ENCODE peak calls at places on chromosomes 7 and 10, in nine cellular contexts. B is coronary artery, Y is dorsolateral prefrontal cortex, D is AG04449, C is mammary epithelial cell, V is fibroblast of pulmonary artery, L is HCT116, X is kidney epithelial cell, I is cardiac fibroblast. H is an unnamed sample.

GRCh38 chr10:23445591-23445990 is 6.7 kb downstream of the OTUD1 start:
- DNase-seq in L (no peak), I (no peak), Y (no peak), C (no peak), V (no peak), D (no peak), B (no peak), X (no peak), H (no peak)

GRCh38 chr10:43576580-43576979 is 2.2 kb upstream of the ZNF239 start:
- DNase-seq in X (no peak), B (no peak), C (no peak), L (no peak), D (no peak), I (no peak), V (no peak), Y (no peak), H (no peak)

GRCh38 chr10:24720096-24720495 is 3.6 kb downstream of the ARHGAP21 start:
- DNase-seq in B (no peak), D (no peak), Y (no peak), C (peak), L (no peak), I (no peak), X (no peak), V (no peak), H (no peak)

GRCh38 chr10:101095550-101096213 is 33.9 kb downstream of the KAZALD1 start:
- DNase-seq in V (peak), D (no peak), L (peak), Y (peak), B (no peak), X (no peak), C (peak), I (peak), H (peak)

GRCh38 chr7:158832994-158833393 is 3.7 kb upstream of the ESYT2 start:
- DNase-seq in V (no peak), X (no peak), B (no peak), D (no peak), Y (no peak), L (no peak), I (no peak), C (no peak), H (no peak)

GRCh38 chr7:39605087-39605486 is 18.3 kb upstream of the RALA start:
- DNase-seq in C (peak), V (no peak), I (peak), L (no peak), X (no peak), B (no peak), Y (no peak), D (no peak), H (no peak)

GRCh38 chr7:831596-832291 is 532 bp upstream of the SUN1 start:
- DNase-seq in B (no peak), C (peak), Y (no peak), V (peak), I (peak), D (peak), L (peak), X (peak), H (peak)

GRCh38 chr10:71923138-71923692 is 41.0 kb upstream of the CHST3 start:
- DNase-seq in X (no peak), Y (no peak), C (peak), L (no peak), I (no peak), B (no peak), D (no peak), V (no peak), H (no peak)

GRCh38 chr10:14244147-14244546 is 86.6 kb downstream of the FRMD4A start:
- DNase-seq in C (no peak), D (no peak), I (peak), V (no peak), B (no peak), Y (no peak), X (no peak), L (peak), H (no peak)

GRCh38 chr10:1454428-1454827 is 282.9 kb downstream of the ADARB2 start:
- DNase-seq in B (no peak), V (no peak), L (no peak), C (no peak), X (no peak), I (no peak), D (no peak), Y (no peak), H (no peak)

GRCh38 chr10:31659665-31660064 is 269.0 kb downstream of the ARHGAP12 start:
- DNase-seq in I (no peak), C (no peak), B (no peak), L (no peak), D (no peak), X (no peak), Y (no peak), V (no peak), H (no peak)

GRCh38 chr7:55474944-55475911 is 97.1 kb downstream of the VOPP1 start:
- DNase-seq in D (no peak), B (peak), Y (no peak), L (no peak), C (no peak), X (no peak), V (no peak), I (no peak), H (no peak)

GRCh38 chr10:90871279-90871760 is 454 bp upstream of the RPP30 start:
- DNase-seq in D (no peak), L (no peak), C (peak), V (peak), Y (peak), I (peak), B (no peak), X (peak), H (peak)

GRCh38 chr10:1661416-1661815 is 75.9 kb downstream of the ADARB2 start:
- DNase-seq in I (no peak), L (no peak), X (no peak), C (no peak), Y (no peak), B (peak), D (no peak), V (no peak), H (no peak)

GRCh38 chr10:35027567-35027966 is 62.6 kb downstream of the CUL2 start:
- DNase-seq in L (no peak), C (no peak), I (peak), Y (no peak), D (no peak), B (no peak), V (peak), X (no peak), H (peak)

GRCh38 chr7:134726581-134726980 is 52.9 kb upstream of the CALD1 start:
- DNase-seq in B (no peak), V (no peak), L (no peak), Y (peak), D (no peak), X (no peak), C (no peak), I (no peak), H (peak)

GRCh38 chr10:114304566-114305421 is 65.7 kb downstream of the VWA2 start:
- DNase-seq in I (no peak), Y (peak), L (no peak), X (no peak), C (no peak), V (no peak), D (no peak), B (peak), H (no peak)

GRCh38 chr10:14382022-14382421 is 51.3 kb upstream of the FRMD4A start:
- DNase-seq in D (no peak), Y (no peak), X (peak), B (no peak), I (peak), V (peak), C (no peak), L (no peak), H (no peak)

GRCh38 chr10:24723788-24724380 is at the start of gene ARHGAP21:
- DNase-seq in X (no peak), L (no peak), D (no peak), I (peak), C (peak), B (peak), V (peak), Y (peak), H (peak)

GRCh38 chr7:107934991-107935770 is 44.2 kb downstream of the DLD start:
- DNase-seq in B (no peak), I (peak), C (no peak), L (no peak), D (no peak), X (no peak), V (no peak), Y (no peak), H (no peak)

GRCh38 chr7:28292826-28293528 is 112.4 kb upstream of the JAZF1 start:
- DNase-seq in Y (no peak), V (no peak), B (no peak), D (no peak), C (no peak), L (no peak), X (no peak), I (no peak), H (no peak)

GRCh38 chr7:44964384-44964830 is 14.4 kb downstream of the MYO1G start:
- DNase-seq in X (no peak), L (no peak), V (no peak), Y (no peak), C (no peak), I (peak), B (no peak), D (no peak), H (no peak)

GRCh38 chr7:31663072-31663471 is 23.9 kb upstream of the PPP1R17 start:
- DNase-seq in I (no peak), X (no peak), V (no peak), Y (no peak), D (no peak), L (no peak), C (no peak), B (no peak), H (no peak)
- TF ChIP-seq CTCF in I (no peak), X (no peak), V (no peak), Y (no peak), D (no peak), L (no peak), C (no peak), B (no peak), H (no peak)

GRCh38 chr7:130143986-130144618 is 61.1 kb downstream of the TMEM209 start:
- DNase-seq in D (no peak), V (no peak), Y (no peak), C (no peak), X (no peak), L (no peak), B (no peak), I (no peak), H (no peak)
- H3K4me3 ChIP-seq in D (no peak), V (no peak), Y (no peak), C (no peak), X (no peak), L (no peak), B (no peak), I (no peak), H (no peak)

GRCh38 chr7:77935652-77936348 is 137.2 kb downstream of the PHTF2 start:
- DNase-seq in Y (no peak), I (peak), V (peak), X (no peak), C (no peak), D (no peak), L (no peak), B (no peak), H (no peak)
- TF ChIP-seq CTCF in Y (no peak), I (peak), V (peak), X (no peak), C (peak), D (no peak), L (peak), B (no peak), H (no peak)

DNA sequence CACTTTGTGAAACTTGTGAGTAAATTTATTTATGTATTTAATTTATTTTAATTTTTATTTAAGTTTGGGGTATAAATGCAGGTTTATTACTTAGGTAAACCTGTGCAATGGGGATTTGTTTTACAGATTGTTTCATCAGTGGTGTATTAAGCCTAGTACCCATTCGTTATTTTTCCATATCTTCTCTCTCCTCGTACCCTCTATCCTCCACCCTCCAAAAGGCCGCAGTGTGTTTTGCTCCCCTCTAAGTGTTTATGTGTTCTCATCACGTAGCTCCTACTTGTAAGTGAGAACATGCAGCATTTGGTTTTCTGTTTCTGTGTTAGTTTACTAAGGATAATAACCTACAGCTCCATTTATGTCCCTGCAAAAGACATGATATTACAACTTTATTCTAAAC is 145.4 kb upstream of the SMIM30 start:
- DNase-seq in I (no peak), L (no peak), X (no peak), B (no peak), Y (no peak), D (no peak), C (no peak), V (no peak), H (no peak)
- H3K4me3 ChIP-seq in I (no peak), L (peak), X (no peak), B (no peak), Y (no peak), D (no peak), C (no peak), V (no peak), H (no peak)

DNA sequence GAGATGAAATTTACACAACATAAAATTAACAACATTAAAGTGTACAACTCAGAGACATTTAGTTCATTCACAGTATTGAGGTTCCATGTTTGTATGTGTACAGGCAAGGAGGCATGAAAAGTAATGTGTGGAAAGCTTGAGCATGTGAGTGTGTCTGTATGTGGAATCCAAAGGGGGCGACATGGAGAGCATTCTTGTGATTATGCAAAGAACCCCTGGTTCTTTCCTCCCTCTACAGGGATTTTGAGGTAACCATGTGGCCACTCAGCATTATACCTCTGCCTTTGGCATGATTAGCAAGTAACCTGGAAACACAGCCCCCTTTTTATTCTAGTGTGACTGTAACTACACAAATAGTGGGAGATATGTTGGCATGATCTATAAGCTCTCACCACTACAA is 21.0 kb downstream of the OR2F1 start:
- DNase-seq in I (peak), X (no peak), V (no peak), L (peak), C (no peak), D (no peak), B (no peak), Y (no peak), H (no peak)
- TF ChIP-seq CTCF in I (no peak), X (no peak), V (no peak), L (peak), C (no peak), D (no peak), B (no peak), Y (no peak), H (peak)

DNA sequence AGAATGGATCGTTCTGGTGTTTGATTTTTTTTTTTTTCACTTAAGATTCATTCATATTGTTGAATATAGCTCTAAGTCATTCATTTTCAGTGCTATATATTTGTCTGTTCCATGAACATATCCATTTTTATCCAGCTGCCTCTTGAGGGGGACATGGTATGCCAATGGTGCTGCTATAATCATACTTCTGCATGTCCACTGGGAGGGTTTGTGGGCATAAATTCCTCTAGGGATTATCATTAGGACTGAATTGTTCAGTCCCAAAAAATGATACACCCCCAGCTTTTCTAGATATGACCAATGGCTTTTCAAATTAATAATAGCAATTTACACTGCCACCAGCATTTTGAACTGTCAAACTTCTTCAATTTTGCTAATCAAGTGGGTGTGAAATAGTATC is 41.1 kb downstream of the CAV1 start:
- DNase-seq in D (no peak), V (no peak), L (no peak), X (no peak), I (no peak), B (no peak), C (no peak), Y (no peak), H (no peak)
- H3K4me3 ChIP-seq in D (no peak), V (no peak), L (no peak), X (no peak), I (no peak), B (no peak), C (no peak), Y (no peak), H (no peak)

DNA sequence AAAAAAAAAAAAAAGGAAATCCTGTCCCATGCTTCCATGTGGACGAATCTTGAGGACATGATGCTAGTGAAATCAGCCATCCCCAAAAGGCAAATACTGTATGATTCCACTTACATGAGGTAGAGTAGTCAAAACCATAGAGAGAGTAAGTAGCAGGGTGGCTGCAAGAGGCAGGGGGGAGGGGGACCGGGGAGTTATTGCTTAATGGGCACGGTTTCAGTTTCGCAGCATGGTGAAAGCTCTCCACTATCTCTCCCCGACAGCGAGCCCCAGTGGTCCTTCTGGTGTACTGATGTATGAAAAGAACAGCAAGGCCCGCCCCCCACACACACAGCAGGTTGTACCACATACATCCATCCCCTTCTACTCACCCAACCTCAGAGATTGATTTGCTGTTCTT is 32.8 kb downstream of the NOD1 start:
- DNase-seq in D (no peak), C (no peak), L (no peak), Y (peak), V (peak), B (no peak), X (peak), I (peak), H (peak)
- TF ChIP-seq CTCF in D (peak), C (no peak), L (no peak), Y (no peak), V (peak), B (no peak), X (peak), I (peak), H (peak)

GRCh38 chr10:60270426-60270825 is 119.2 kb downstream of the ANK3 start:
- DNase-seq in X (no peak), I (peak), Y (no peak), B (no peak), L (no peak), V (no peak), C (peak), D (no peak), H (no peak)

GRCh38 chr10:60262647-60263126 is 127.0 kb downstream of the ANK3 start:
- DNase-seq in L (no peak), V (no peak), D (no peak), X (no peak), I (no peak), Y (no peak), B (no peak), C (no peak), H (no peak)

GRCh38 chr10:60267802-60268201 is 121.9 kb downstream of the ANK3 start:
- DNase-seq in X (no peak), Y (no peak), D (no peak), V (no peak), L (no peak), I (no peak), C (no peak), B (no peak), H (no peak)

GRCh38 chr10:60271319-60272040 is 118.2 kb downstream of the ANK3 start:
- DNase-seq in B (no peak), D (no peak), X (no peak), V (no peak), L (no peak), I (no peak), Y (no peak), C (no peak), H (no peak)

GRCh38 chr10:60266513-60266912 is 123.2 kb downstream of the ANK3 start:
- DNase-seq in X (no peak), B (no peak), C (no peak), L (no peak), Y (no peak), D (no peak), I (no peak), V (no peak), H (no peak)
- H3K4me3 ChIP-seq in X (no peak), B (no peak), C (no peak), L (no peak), Y (no peak), D (no peak), I (no peak), V (no peak), H (no peak)